ENCODE peak calls at places on chromosome 18, in seven cellular contexts. L, N, Y, A, F, O and W are unnamed samples.

GRCh38 chr18:26453370-26454030 is 94.9 kb downstream of the KCTD1 start:
- DNase-seq in L (no peak), N (no peak), Y (no peak), A (no peak), F (no peak), O (no peak), W (no peak)

GRCh38 chr18:48826806-48827205 is 124.0 kb downstream of the SMAD7 start:
- DNase-seq in L (no peak), N (no peak), Y (no peak), A (no peak), F (no peak), O (peak; percentile 39), W (no peak)

GRCh38 chr18:12307871-12308385 is at the start of gene TUBB6:
- DNase-seq in L (peak; percentile 24), N (peak; percentile 54), Y (peak; percentile 95), A (peak; percentile 84), F (peak; percentile 95), O (peak; percentile 89), W (no peak)

GRCh38 chr18:57581301-57581934 is 5.1 kb downstream of the FECH start:
- DNase-seq in L (no peak), N (no peak), Y (peak; percentile 49), A (no peak), F (no peak), O (no peak), W (peak; percentile 70)

GRCh38 chr18:31241900-31242409 is 76.0 kb upstream of the DSG1 start:
- DNase-seq in L (peak; percentile 69), N (peak; percentile 65), Y (no peak), A (peak; percentile 58), F (no peak), O (no peak), W (no peak)

GRCh38 chr18:12401881-12402280 is 5.8 kb upstream of the PRELID3A start:
- DNase-seq in L (no peak), N (no peak), Y (peak; percentile 4), A (no peak), F (no peak), O (peak; percentile 49), W (no peak)

GRCh38 chr18:5744659-5745058 is 150.7 kb downstream of the TMEM200C start:
- DNase-seq in L (no peak), N (no peak), Y (no peak), A (no peak), F (no peak), O (no peak), W (no peak)

GRCh38 chr18:49980869-49981268 is 167.5 kb upstream of the ACAA2 start:
- DNase-seq in L (no peak), N (no peak), Y (no peak), A (no peak), F (no peak), O (no peak), W (no peak)

GRCh38 chr18:49177812-49178211 is 227.0 kb upstream of the SMAD7 start:
- DNase-seq in L (peak; percentile 2), N (no peak), Y (no peak), A (peak; percentile 90), F (peak; percentile 56), O (no peak), W (no peak)

GRCh38 chr18:42001801-42002200 is 46.8 kb downstream of the PIK3C3 start:
- DNase-seq in L (no peak), N (no peak), Y (no peak), A (peak; percentile 6), F (no peak), O (no peak), W (no peak)

GRCh38 chr18:58567453-58568196 is 61.3 kb downstream of the ALPK2 start:
- DNase-seq in L (peak; percentile 25), N (no peak), Y (no peak), A (peak; percentile 98), F (peak; percentile 96), O (no peak), W (no peak)

GRCh38 chr18:9774150-9774549 is 66.0 kb downstream of the RAB31 start:
- DNase-seq in L (no peak), N (no peak), Y (no peak), A (no peak), F (no peak), O (no peak), W (no peak)

GRCh38 chr18:3966985-3967856 is 487.9 kb downstream of the DLGAP1 start:
- DNase-seq in L (peak; percentile 39), N (no peak), Y (no peak), A (peak; percentile 79), F (peak; percentile 23), O (no peak), W (no peak)

GRCh38 chr18:76460482-76460881 is 34.6 kb downstream of the ZNF516 start:
- DNase-seq in L (no peak), N (no peak), Y (no peak), A (peak; percentile 25), F (peak; percentile 65), O (no peak), W (no peak)

GRCh38 chr18:3189884-3190283 is 29.9 kb downstream of the MYOM1 start:
- DNase-seq in L (no peak), N (no peak), Y (no peak), A (no peak), F (no peak), O (no peak), W (no peak)

GRCh38 chr18:62458346-62458745 is 64.5 kb upstream of the ZCCHC2 start:
- DNase-seq in L (no peak), N (no peak), Y (no peak), A (no peak), F (no peak), O (no peak), W (no peak)
- TF ChIP-seq CTCF in L (no peak), N (no peak), Y (no peak), A (no peak), F (no peak), O (no peak), W (no peak)

GRCh38 chr18:75422341-75422910 is 5.1 kb downstream of the SMIM21 start:
- DNase-seq in L (no peak), N (no peak), Y (no peak), A (peak; percentile 27), F (peak; percentile 64), O (no peak), W (no peak)
- TF ChIP-seq CTCF in L (no peak), N (no peak), Y (no peak), A (no peak), F (no peak), O (no peak), W (no peak)

DNA sequence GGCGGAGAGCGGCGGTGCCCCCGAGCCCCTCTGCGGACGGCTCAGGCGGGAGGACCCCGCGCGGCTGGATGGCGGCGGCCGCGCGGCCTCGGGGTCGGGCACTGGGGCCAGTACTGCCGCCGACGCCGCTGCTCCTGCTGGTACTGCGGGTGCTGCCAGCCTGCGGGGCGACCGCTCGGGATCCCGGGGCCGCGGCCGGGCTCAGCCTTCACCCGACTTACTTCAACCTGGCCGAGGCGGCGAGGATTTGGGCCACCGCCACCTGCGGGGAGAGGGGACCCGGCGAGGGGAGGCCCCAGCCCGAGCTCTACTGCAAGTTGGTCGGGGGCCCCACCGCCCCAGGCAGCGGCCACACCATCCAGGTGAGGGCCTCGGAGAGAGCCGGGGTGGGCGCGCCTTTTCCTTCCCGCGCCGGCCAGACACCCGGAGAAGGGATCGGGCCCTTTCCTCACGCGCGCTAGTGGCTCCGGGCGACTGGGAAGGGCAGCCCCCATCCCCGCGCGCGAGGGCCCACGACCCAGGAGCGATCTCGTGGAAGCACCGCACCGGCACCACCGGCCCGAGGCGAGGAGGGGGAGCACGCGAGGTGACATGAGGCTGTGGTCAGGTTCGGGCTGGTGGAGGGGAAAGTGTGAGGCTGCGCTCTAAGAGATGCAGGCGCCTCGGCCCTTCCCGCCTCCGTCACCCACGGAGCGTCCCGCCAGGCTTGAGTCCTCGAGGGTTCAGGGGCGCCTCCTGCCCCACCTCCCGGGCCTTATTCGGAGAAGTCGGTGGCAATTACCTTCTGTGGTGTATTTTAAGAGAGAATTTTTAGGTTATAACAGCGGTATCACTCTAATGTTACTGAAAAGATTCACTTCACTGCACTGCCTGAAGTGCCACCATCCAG is 607 bp downstream of the LAMA3 start:
- DNase-seq in L (peak; percentile 17), N (peak; percentile 21), Y (peak; percentile 33), A (no peak), F (peak; percentile 38), O (no peak), W (no peak)
- TF ChIP-seq CTCF in L (no peak), N (no peak), Y (no peak), A (no peak), F (no peak), O (no peak), W (no peak)

GRCh38 chr18:23631746-23632145 is 31.0 kb downstream of the ANKRD29 start:
- DNase-seq in L (no peak), N (no peak), Y (no peak), A (no peak), F (no peak), O (no peak), W (no peak)
- TF ChIP-seq CTCF in L (no peak), N (no peak), Y (no peak), A (no peak), F (no peak), O (no peak), W (no peak)

GRCh38 chr18:22169011-22169888 is at the start of gene GATA6:
- DNase-seq in L (peak; percentile 75), N (peak; percentile 60), Y (peak; percentile 85), A (peak; percentile 94), F (peak; percentile 82), O (peak; percentile 89), W (no peak)
- TF ChIP-seq CTCF in L (peak; percentile 38), N (peak; percentile 54), Y (peak; percentile 38), A (peak; percentile 60), F (peak; percentile 49), O (peak; percentile 23), W (no peak)

DNA sequence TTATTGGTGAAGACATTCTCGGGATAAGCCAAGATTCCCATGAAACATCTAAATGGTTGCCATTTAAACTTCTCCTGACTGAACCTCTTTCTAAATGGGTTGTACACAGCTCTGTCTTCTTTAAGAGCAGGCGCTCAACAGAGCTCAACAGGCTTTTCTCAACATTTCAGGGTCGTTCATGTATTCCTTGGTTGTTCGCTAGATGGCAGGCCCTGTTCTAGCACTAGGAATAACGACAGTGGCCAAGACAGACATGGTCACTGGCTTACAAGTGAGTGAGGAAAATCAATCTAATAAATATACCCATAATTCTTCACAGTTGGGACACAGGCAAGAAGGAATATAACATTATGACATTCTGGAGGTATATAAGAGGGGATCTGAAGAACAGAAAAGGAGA is 154.5 kb downstream of the SMAD2 start:
- DNase-seq in L (no peak), N (no peak), Y (no peak), A (no peak), F (no peak), O (no peak), W (no peak)
- TF ChIP-seq CTCF in L (no peak), N (no peak), Y (no peak), A (peak; percentile 17), F (peak; percentile 17), O (no peak), W (no peak)